ENCODE peak calls at places on chromosomes 1 and 21, in seven cellular contexts. One of them, this sample, is unnamed.

GRCh38 chr1:110495926-110496600 is 22.9 kb downstream of the KCNA10 start:
- DNase-seq in CD8-positive, alpha-beta T cell: peak; percentile 64
- DNase-seq in fibroblast of lung: peak; percentile 74
- DNase-seq in OCI-LY7: peak; percentile 77
- DNase-seq in GM23338: peak; percentile 88
- DNase-seq in A549: peak; percentile 66
- DNase-seq in tibial artery: peak; percentile 85
- DNase-seq in this sample: peak; percentile 58

GRCh38 chr1:44723496-44724407 is 7.2 kb downstream of the RNU5D-1 start:
- DNase-seq in CD8-positive, alpha-beta T cell: no peak
- DNase-seq in A549: no peak
- DNase-seq in fibroblast of lung: no peak
- DNase-seq in GM23338: no peak
- DNase-seq in tibial artery: peak; percentile 50
- DNase-seq in OCI-LY7: peak; percentile 84
- DNase-seq in this sample: no peak

GRCh38 chr1:178093958-178094751 is at the start of gene RASAL2:
- DNase-seq in OCI-LY7: no peak
- DNase-seq in fibroblast of lung: peak; percentile 51
- DNase-seq in A549: peak; percentile 76
- DNase-seq in CD8-positive, alpha-beta T cell: no peak
- DNase-seq in GM23338: peak; percentile 90
- DNase-seq in tibial artery: peak; percentile 58
- DNase-seq in this sample: peak; percentile 64

GRCh38 chr1:15941899-15942660 is 33.8 kb downstream of the ZBTB17 start:
- DNase-seq in GM23338: no peak
- DNase-seq in OCI-LY7: no peak
- DNase-seq in CD8-positive, alpha-beta T cell: no peak
- DNase-seq in tibial artery: no peak
- DNase-seq in fibroblast of lung: no peak
- DNase-seq in A549: no peak
- DNase-seq in this sample: no peak

GRCh38 chr1:79741720-79742421 is 735.3 kb upstream of the ADGRL4 start:
- DNase-seq in tibial artery: no peak
- DNase-seq in OCI-LY7: peak; percentile 5
- DNase-seq in A549: no peak
- DNase-seq in CD8-positive, alpha-beta T cell: no peak
- DNase-seq in fibroblast of lung: no peak
- DNase-seq in GM23338: no peak
- DNase-seq in this sample: no peak

GRCh38 chr1:87335175-87335992 is 6.7 kb downstream of the LMO4 start:
- DNase-seq in CD8-positive, alpha-beta T cell: peak; percentile 48
- DNase-seq in tibial artery: peak; percentile 64
- DNase-seq in fibroblast of lung: peak; percentile 40
- DNase-seq in A549: no peak
- DNase-seq in OCI-LY7: peak; percentile 77
- DNase-seq in GM23338: peak; percentile 72
- DNase-seq in this sample: peak; percentile 65

GRCh38 chr1:68230901-68231626 is 1.3 kb downstream of the WLS start:
- DNase-seq in tibial artery: peak; percentile 25
- DNase-seq in GM23338: peak; percentile 8
- DNase-seq in fibroblast of lung: no peak
- DNase-seq in CD8-positive, alpha-beta T cell: no peak
- DNase-seq in A549: no peak
- DNase-seq in OCI-LY7: no peak
- DNase-seq in this sample: no peak

GRCh38 chr21:44414291-44415072 is 40.8 kb upstream of the LRRC3 start:
- DNase-seq in OCI-LY7: no peak
- DNase-seq in CD8-positive, alpha-beta T cell: no peak
- DNase-seq in A549: no peak
- DNase-seq in GM23338: no peak
- DNase-seq in tibial artery: peak; percentile 7
- DNase-seq in fibroblast of lung: no peak
- DNase-seq in this sample: no peak

GRCh38 chr1:52056937-52057231 is 789 bp downstream of the BTF3L4 start:
- DNase-seq in OCI-LY7: no peak
- DNase-seq in GM23338: no peak
- DNase-seq in fibroblast of lung: no peak
- DNase-seq in CD8-positive, alpha-beta T cell: no peak
- DNase-seq in A549: no peak
- DNase-seq in tibial artery: no peak
- DNase-seq in this sample: no peak

GRCh38 chr1:27296773-27297214 is 25.2 kb upstream of the TMEM222 start:
- DNase-seq in tibial artery: peak; percentile 57
- DNase-seq in CD8-positive, alpha-beta T cell: peak; percentile 57
- DNase-seq in A549: peak; percentile 37
- DNase-seq in OCI-LY7: peak; percentile 67
- DNase-seq in fibroblast of lung: peak; percentile 56
- DNase-seq in GM23338: peak; percentile 88
- DNase-seq in this sample: peak; percentile 79

GRCh38 chr1:221777434-221778072 is 35.7 kb upstream of the DUSP10 start:
- DNase-seq in GM23338: no peak
- DNase-seq in tibial artery: no peak
- DNase-seq in fibroblast of lung: no peak
- DNase-seq in A549: no peak
- DNase-seq in OCI-LY7: no peak
- DNase-seq in CD8-positive, alpha-beta T cell: peak; percentile 21
- DNase-seq in this sample: no peak

GRCh38 chr1:44315521-44315920 is 39.5 kb downstream of the ERI3 start:
- DNase-seq in A549: no peak
- DNase-seq in OCI-LY7: no peak
- DNase-seq in GM23338: no peak
- DNase-seq in tibial artery: no peak
- DNase-seq in CD8-positive, alpha-beta T cell: no peak
- DNase-seq in fibroblast of lung: no peak
- DNase-seq in this sample: no peak

GRCh38 chr1:157069596-157069995 is 24.1 kb upstream of the ARHGEF11 start:
- DNase-seq in GM23338: no peak
- DNase-seq in OCI-LY7: no peak
- DNase-seq in A549: no peak
- DNase-seq in tibial artery: no peak
- DNase-seq in fibroblast of lung: no peak
- DNase-seq in CD8-positive, alpha-beta T cell: no peak
- DNase-seq in this sample: peak; percentile 94

GRCh38 chr1:110393691-110394564 is 3.1 kb upstream of the SLC16A4 start:
- DNase-seq in CD8-positive, alpha-beta T cell: no peak
- DNase-seq in tibial artery: no peak
- DNase-seq in fibroblast of lung: peak; percentile 82
- DNase-seq in OCI-LY7: no peak
- DNase-seq in GM23338: no peak
- DNase-seq in A549: peak; percentile 85
- DNase-seq in this sample: no peak

GRCh38 chr1:243488459-243489163 is 232.8 kb downstream of the SDCCAG8 start:
- DNase-seq in GM23338: no peak
- DNase-seq in fibroblast of lung: no peak
- DNase-seq in A549: no peak
- DNase-seq in tibial artery: no peak
- DNase-seq in CD8-positive, alpha-beta T cell: no peak
- DNase-seq in OCI-LY7: no peak
- DNase-seq in this sample: peak; percentile 86

GRCh38 chr1:231310391-231310934 is 27.2 kb downstream of the EXOC8 start:
- DNase-seq in GM23338: no peak
- DNase-seq in tibial artery: no peak
- DNase-seq in fibroblast of lung: no peak
- DNase-seq in CD8-positive, alpha-beta T cell: no peak
- DNase-seq in OCI-LY7: no peak
- DNase-seq in A549: no peak
- DNase-seq in this sample: no peak

DNA sequence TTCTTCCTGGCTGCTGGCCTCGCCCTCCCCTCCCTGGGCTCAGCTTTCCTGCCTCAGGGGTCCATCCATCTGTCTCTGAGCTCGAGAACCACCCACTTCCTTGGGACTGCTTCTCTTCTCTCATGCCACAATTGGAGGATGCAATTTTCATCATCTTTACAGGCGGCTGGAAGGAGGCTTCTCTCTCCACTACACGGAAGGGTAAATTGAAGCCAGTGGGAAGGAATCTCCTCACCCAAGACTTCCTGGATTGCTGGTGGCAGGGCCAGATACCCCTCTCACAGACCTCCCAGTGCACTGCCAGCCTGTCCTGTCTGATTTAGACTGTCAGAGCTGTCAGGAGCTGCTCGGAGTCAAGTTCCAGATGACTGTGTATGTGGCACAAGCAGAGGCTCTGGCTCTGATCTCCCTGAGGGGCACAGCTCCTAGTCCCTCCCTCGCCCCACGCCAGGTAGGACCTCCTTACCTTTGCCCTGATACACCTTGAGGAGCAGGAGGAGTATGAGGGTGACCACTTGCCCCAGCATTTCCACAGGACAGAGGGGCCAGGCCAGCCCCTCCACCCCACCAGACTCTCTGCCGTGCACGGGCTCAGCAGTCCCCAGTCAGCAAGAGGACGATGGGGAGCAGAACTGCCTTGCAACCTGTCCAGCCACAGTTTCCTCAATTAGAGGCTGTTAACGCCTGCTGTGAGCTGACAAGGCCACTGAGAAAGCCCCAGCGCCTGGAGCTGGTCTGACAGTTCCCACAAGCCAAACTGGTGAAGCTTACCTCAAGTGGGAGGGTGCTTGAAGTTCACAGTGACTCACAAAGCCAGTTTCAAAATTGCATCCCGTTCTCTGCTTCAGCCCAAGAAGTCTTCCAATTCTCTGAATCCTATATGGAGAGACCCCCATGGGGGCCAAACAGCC is at the start of gene CD244:
- DNase-seq in CD8-positive, alpha-beta T cell: peak; percentile 43
- DNase-seq in OCI-LY7: no peak
- DNase-seq in tibial artery: no peak
- DNase-seq in fibroblast of lung: no peak
- DNase-seq in GM23338: no peak
- DNase-seq in A549: no peak
- DNase-seq in this sample: no peak
- H3K4me1 ChIP-seq in CD8-positive, alpha-beta T cell: peaks cover 20% of the 10 kb centered on the region
- H3K4me1 ChIP-seq in OCI-LY7: no peaks in the 10 kb centered on the region
- H3K4me1 ChIP-seq in tibial artery: no peaks in the 10 kb centered on the region
- H3K4me1 ChIP-seq in fibroblast of lung: no peaks in the 10 kb centered on the region
- H3K4me1 ChIP-seq in GM23338: no peaks in the 10 kb centered on the region
- H3K4me1 ChIP-seq in A549: peaks cover 17% of the 10 kb centered on the region
- H3K4me1 ChIP-seq in this sample: no peaks in the 10 kb centered on the region

DNA sequence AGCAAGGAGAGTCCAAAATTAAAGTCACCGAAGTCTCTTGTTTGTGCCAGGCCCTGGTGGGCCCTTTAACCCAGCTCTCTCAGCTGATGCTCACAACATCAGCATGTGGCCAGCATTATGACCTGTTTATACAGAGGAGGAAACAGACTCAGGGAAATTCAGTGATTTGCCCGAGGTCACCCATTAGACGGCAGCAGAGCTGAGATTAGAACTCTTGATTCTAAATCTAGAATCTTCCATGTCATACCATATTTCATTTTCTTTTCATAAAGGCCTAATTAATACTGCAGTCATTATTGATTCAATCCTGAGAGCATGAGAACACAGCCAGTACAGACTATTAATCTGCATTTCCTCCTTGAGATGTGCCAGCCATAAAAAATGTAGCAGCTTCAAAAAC is 63.7 kb downstream of the KCNN3 start:
- DNase-seq in tibial artery: no peak
- DNase-seq in CD8-positive, alpha-beta T cell: no peak
- DNase-seq in OCI-LY7: peak; percentile 4
- DNase-seq in GM23338: no peak
- DNase-seq in fibroblast of lung: no peak
- DNase-seq in A549: no peak
- DNase-seq in this sample: no peak
- H3K4me3 ChIP-seq in tibial artery: no peak overlapping the region
- H3K4me3 ChIP-seq in CD8-positive, alpha-beta T cell: no peak overlapping the region
- H3K4me3 ChIP-seq in OCI-LY7: no peak overlapping the region
- H3K4me3 ChIP-seq in GM23338: no peak overlapping the region
- H3K4me3 ChIP-seq in fibroblast of lung: no peak overlapping the region
- H3K4me3 ChIP-seq in A549: no peak overlapping the region
- H3K4me3 ChIP-seq in this sample: no peak overlapping the region

GRCh38 chr1:241521718-241522117 is 2.2 kb upstream of the FH start:
- DNase-seq in tibial artery: no peak
- DNase-seq in CD8-positive, alpha-beta T cell: no peak
- DNase-seq in GM23338: no peak
- DNase-seq in A549: no peak
- DNase-seq in fibroblast of lung: no peak
- DNase-seq in OCI-LY7: no peak
- DNase-seq in this sample: no peak

GRCh38 chr1:241513378-241513777 is 6.2 kb downstream of the FH start:
- DNase-seq in fibroblast of lung: no peak
- DNase-seq in tibial artery: no peak
- DNase-seq in GM23338: no peak
- DNase-seq in CD8-positive, alpha-beta T cell: no peak
- DNase-seq in A549: no peak
- DNase-seq in OCI-LY7: no peak
- DNase-seq in this sample: no peak

GRCh38 chr1:241519308-241520079 is at the start of gene FH:
- DNase-seq in GM23338: peak; percentile 99
- DNase-seq in A549: peak; percentile 98
- DNase-seq in CD8-positive, alpha-beta T cell: peak; percentile 90
- DNase-seq in tibial artery: peak; percentile 97
- DNase-seq in fibroblast of lung: peak; percentile 98
- DNase-seq in OCI-LY7: peak; percentile 96
- DNase-seq in this sample: peak; percentile 94

GRCh38 chr1:241520080-241520465 is 518 bp upstream of the FH start:
- DNase-seq in fibroblast of lung: no peak
- DNase-seq in OCI-LY7: no peak
- DNase-seq in GM23338: no peak
- DNase-seq in CD8-positive, alpha-beta T cell: no peak
- DNase-seq in A549: no peak
- DNase-seq in tibial artery: no peak
- DNase-seq in this sample: no peak

GRCh38 chr1:241518447-241519307 is 878 bp downstream of the FH start:
- DNase-seq in A549: no peak
- DNase-seq in GM23338: no peak
- DNase-seq in CD8-positive, alpha-beta T cell: no peak
- DNase-seq in fibroblast of lung: peak; percentile 27
- DNase-seq in OCI-LY7: peak; percentile 51
- DNase-seq in tibial artery: peak; percentile 21
- DNase-seq in this sample: peak; percentile 20
- H3K27ac ChIP-seq in A549: peak overlapping the region; percentile 96
- H3K27ac ChIP-seq in GM23338: no peak overlapping the region
- H3K27ac ChIP-seq in CD8-positive, alpha-beta T cell: peak overlapping the region; percentile 64
- H3K27ac ChIP-seq in fibroblast of lung: peak overlapping the region; percentile 81
- H3K27ac ChIP-seq in OCI-LY7: peak overlapping the region; percentile 45
- H3K27ac ChIP-seq in tibial artery: peak overlapping the region; percentile 83
- H3K27ac ChIP-seq in this sample: peak overlapping the region; percentile 71

GRCh38 chr21:31911138-31911907 is 38.5 kb downstream of the HUNK start:
- DNase-seq in CD8-positive, alpha-beta T cell: no peak
- DNase-seq in tibial artery: no peak
- DNase-seq in fibroblast of lung: no peak
- DNase-seq in A549: peak; percentile 35
- DNase-seq in OCI-LY7: no peak
- DNase-seq in GM23338: no peak
- DNase-seq in this sample: peak; percentile 77

GRCh38 chr21:31909153-31909771 is 36.4 kb downstream of the HUNK start:
- DNase-seq in OCI-LY7: no peak
- DNase-seq in fibroblast of lung: no peak
- DNase-seq in tibial artery: no peak
- DNase-seq in A549: no peak
- DNase-seq in CD8-positive, alpha-beta T cell: no peak
- DNase-seq in GM23338: peak; percentile 58
- DNase-seq in this sample: no peak

GRCh38 chr21:31912501-31912900 is 39.7 kb downstream of the HUNK start:
- DNase-seq in A549: no peak
- DNase-seq in fibroblast of lung: no peak
- DNase-seq in CD8-positive, alpha-beta T cell: no peak
- DNase-seq in OCI-LY7: no peak
- DNase-seq in GM23338: no peak
- DNase-seq in tibial artery: no peak
- DNase-seq in this sample: peak; percentile 71

GRCh38 chr21:31908106-31909031 is 35.5 kb downstream of the HUNK start:
- DNase-seq in tibial artery: no peak
- DNase-seq in OCI-LY7: no peak
- DNase-seq in A549: no peak
- DNase-seq in GM23338: peak; percentile 81
- DNase-seq in fibroblast of lung: no peak
- DNase-seq in CD8-positive, alpha-beta T cell: no peak
- DNase-seq in this sample: peak; percentile 76

GRCh38 chr21:31909772-31910470 is 37.1 kb downstream of the HUNK start:
- DNase-seq in CD8-positive, alpha-beta T cell: no peak
- DNase-seq in A549: no peak
- DNase-seq in OCI-LY7: no peak
- DNase-seq in tibial artery: no peak
- DNase-seq in GM23338: no peak
- DNase-seq in fibroblast of lung: no peak
- DNase-seq in this sample: no peak
- H3K4me1 ChIP-seq in CD8-positive, alpha-beta T cell: no peaks in the 10 kb centered on the region
- H3K4me1 ChIP-seq in A549: peaks cover 3% of the 10 kb centered on the region
- H3K4me1 ChIP-seq in OCI-LY7: no peaks in the 10 kb centered on the region
- H3K4me1 ChIP-seq in tibial artery: no peaks in the 10 kb centered on the region
- H3K4me1 ChIP-seq in GM23338: peaks cover 59% of the 10 kb centered on the region
- H3K4me1 ChIP-seq in fibroblast of lung: no peaks in the 10 kb centered on the region
- H3K4me1 ChIP-seq in this sample: peaks cover 90% of the 10 kb centered on the region